ENCODE peak calls at places on chromosomes 1 and 21, in six cellular contexts. G is AG08396; S is activated CD8-positive, alpha-beta memory T cell treated with anti-CD3 and anti-CD28 coated beads for 4 hours; I is psoas muscle; W is NCI-H2081; X is CD8-positive, alpha-beta memory T cell. M is an unnamed sample.
A peak's percentile ranks its signal among the peaks of the same experiment; 100 is the strongest.

GRCh38 chr1:21879928-21880618 is 57.0 kb downstream of the HSPG2 start:
- DNase-seq in G (no peak), S (no peak), I (peak; percentile 52), W (no peak), X (no peak), M (no peak)

GRCh38 chr1:23646086-23646485 is 45.5 kb upstream of the RPL11 start:
- DNase-seq in G (no peak), S (no peak), I (no peak), W (no peak), X (no peak), M (no peak)

GRCh38 chr21:36780861-36781260 is 81.9 kb downstream of the SIM2 start:
- DNase-seq in G (no peak), S (no peak), I (no peak), W (no peak), X (no peak), M (no peak)

GRCh38 chr1:28141685-28142084 is 34.8 kb downstream of the PTAFR start:
- DNase-seq in G (no peak), S (no peak), I (no peak), W (no peak), X (no peak), M (no peak)

GRCh38 chr1:209809601-209810000 is 3.7 kb upstream of the IRF6 start:
- DNase-seq in G (no peak), S (no peak), I (no peak), W (no peak), X (no peak), M (no peak)

GRCh38 chr1:230760360-230760827 is 13.2 kb downstream of the CAPN9 start:
- DNase-seq in G (no peak), S (no peak), I (no peak), W (no peak), X (no peak), M (no peak)

GRCh38 chr1:16208270-16208987 is 4.0 kb downstream of the ARHGEF19 start:
- DNase-seq in G (no peak), S (no peak), I (no peak), W (no peak), X (no peak), M (no peak)

GRCh38 chr21:25970254-25970930 is 200.2 kb downstream of the APP start:
- DNase-seq in G (no peak), S (no peak), I (no peak), W (no peak), X (no peak), M (no peak)

GRCh38 chr1:209875510-209875909 is 47.7 kb downstream of the UTP25 start:
- DNase-seq in G (peak; percentile 59), S (no peak), I (no peak), W (peak; percentile 83), X (no peak), M (no peak)

GRCh38 chr1:202144510-202145324 is at the start of gene ARL8A:
- DNase-seq in G (peak; percentile 90), S (no peak), I (peak; percentile 86), W (peak; percentile 75), X (peak; percentile 67), M (peak; percentile 68)

GRCh38 chr1:12536023-12536639 is 81.9 kb downstream of the DHRS3 start:
- DNase-seq in G (no peak), S (no peak), I (no peak), W (no peak), X (no peak), M (no peak)

GRCh38 chr1:179709841-179710329 is 33.2 kb upstream of the FAM163A start:
- DNase-seq in G (no peak), S (no peak), I (peak; percentile 51), W (peak; percentile 17), X (peak; percentile 58), M (no peak)

GRCh38 chr1:34736711-34737110 is 18.1 kb upstream of the GJB5 start:
- DNase-seq in G (no peak), S (no peak), I (no peak), W (no peak), X (no peak), M (no peak)

GRCh38 chr1:53725238-53725689 is 13.7 kb downstream of the GLIS1 start:
- DNase-seq in G (peak; percentile 38), S (no peak), I (no peak), W (no peak), X (no peak), M (no peak)

GRCh38 chr1:41678141-41678878 is 193.8 kb upstream of the EDN2 start:
- DNase-seq in G (peak; percentile 53), S (no peak), I (peak; percentile 89), W (no peak), X (no peak), M (no peak)

GRCh38 chr1:231357831-231358354 is 19.8 kb downstream of the SPRTN start:
- DNase-seq in G (peak; percentile 44), S (no peak), I (peak; percentile 63), W (peak; percentile 67), X (peak; percentile 47), M (no peak)

GRCh38 chr1:172180886-172181285 is 239.6 kb upstream of the C1orf105 start:
- DNase-seq in G (peak; percentile 27), S (no peak), I (peak; percentile 66), W (no peak), X (peak; percentile 20), M (peak; percentile 22)

GRCh38 chr1:51955797-51956527 is 34.5 kb downstream of the RAB3B start:
- DNase-seq in G (no peak), S (no peak), I (no peak), W (peak; percentile 97), X (no peak), M (no peak)

GRCh38 chr1:59696421-59697115 is 118.2 kb upstream of the HOOK1 start:
- DNase-seq in G (no peak), S (no peak), I (no peak), W (no peak), X (no peak), M (no peak)

GRCh38 chr1:9589719-9590157 is 1.0 kb downstream of the TMEM201 start:
- DNase-seq in G (peak; percentile 8), S (no peak), I (no peak), W (peak; percentile 20), X (no peak), M (no peak)

GRCh38 chr1:223244366-223245103 is 101.5 kb upstream of the TLR5 start:
- DNase-seq in G (no peak), S (no peak), I (no peak), W (no peak), X (no peak), M (no peak)

GRCh38 chr1:68331117-68331865 is 99.0 kb upstream of the WLS start:
- DNase-seq in G (peak; percentile 64), S (no peak), I (no peak), W (peak; percentile 48), X (no peak), M (no peak)

GRCh38 chr1:223153177-223154119 is 10.4 kb upstream of the TLR5 start:
- DNase-seq in G (no peak), S (no peak), I (no peak), W (no peak), X (no peak), M (no peak)

GRCh38 chr1:197732187-197732586 is 43.1 kb downstream of the DENND1B start:
- DNase-seq in G (no peak), S (no peak), I (no peak), W (no peak), X (no peak), M (no peak)

GRCh38 chr1:167424038-167424619 is 94.2 kb downstream of the CD247 start:
- DNase-seq in G (no peak), S (no peak), I (no peak), W (no peak), X (no peak), M (no peak)

GRCh38 chr1:28091043-28091781 is 2.8 kb upstream of the EYA3 start:
- DNase-seq in G (peak; percentile 35), S (peak; percentile 59), I (peak; percentile 72), W (peak; percentile 62), X (peak; percentile 72), M (peak; percentile 69)

GRCh38 chr1:61080408-61081134 is 1.8 kb upstream of the NFIA start:
- DNase-seq in G (no peak), S (no peak), I (no peak), W (no peak), X (no peak), M (no peak)

GRCh38 chr1:116878804-116879477 is 30.8 kb upstream of the PTGFRN start:
- DNase-seq in G (no peak), S (no peak), I (peak; percentile 56), W (peak; percentile 87), X (peak; percentile 6), M (no peak)

GRCh38 chr1:179046808-179047636 is 21.3 kb downstream of the FAM20B start:
- DNase-seq in G (no peak), S (no peak), I (no peak), W (no peak), X (no peak), M (no peak)

GRCh38 chr1:31786366-31787060 is 22.4 kb upstream of the ADGRB2 start:
- DNase-seq in G (no peak), S (no peak), I (peak; percentile 42), W (peak; percentile 68), X (no peak), M (no peak)

GRCh38 chr1:17276568-17276967 is 27.7 kb downstream of the PADI3 start:
- DNase-seq in G (no peak), S (no peak), I (no peak), W (no peak), X (no peak), M (no peak)

GRCh38 chr1:31949862-31950261 is 11.7 kb upstream of the PTP4A2 start:
- DNase-seq in G (no peak), S (no peak), I (no peak), W (no peak), X (no peak), M (no peak)

GRCh38 chr1:115466433-115466832 is 128.4 kb upstream of the NGF start:
- DNase-seq in G (no peak), S (no peak), I (no peak), W (no peak), X (no peak), M (no peak)

GRCh38 chr1:167837334-167837733 is 76.6 kb downstream of the ADCY10 start:
- DNase-seq in G (no peak), S (no peak), I (no peak), W (no peak), X (no peak), M (no peak)

GRCh38 chr1:88204111-88204510 is 480.0 kb upstream of the PKN2 start:
- DNase-seq in G (no peak), S (no peak), I (no peak), W (no peak), X (no peak), M (no peak)

M was measured in natural killer cell.